ENCODE peak calls at places on chromosomes 16 and 17, in ten cellular contexts. One of them, this sample, is unnamed.

GRCh38 chr16:67294927-67295326 is 15.6 kb downstream of the PLEKHG4 start:
- DNase-seq in stomach: no peak
- DNase-seq in activated effector memory CD4-positive, alpha-beta T cell treated with anti-CD3 and anti-CD28 coated beads, Interleukin-2, amount 50 U/mL, for 16 hours: no peak
- DNase-seq in stimulated activated CD4-positive, alpha-beta T cell treated with anti-CD3 and anti-CD28 coated beads, TNF-alpha, amount 100 ng/mL, for 48 hours: no peak
- DNase-seq in neural crest cell: no peak
- DNase-seq in kidney glomerular epithelial cell: no peak
- DNase-seq in NCI-H460: no peak
- DNase-seq in stromal cell of bone marrow: no peak
- DNase-seq in epithelial cell of prostate: no peak
- DNase-seq in heart right ventricle: no peak
- DNase-seq in this sample: no peak

GRCh38 chr16:55502801-55503366 is 6.0 kb upstream of the LPCAT2 start:
- DNase-seq in stomach: peak; percentile 97
- DNase-seq in activated effector memory CD4-positive, alpha-beta T cell treated with anti-CD3 and anti-CD28 coated beads, Interleukin-2, amount 50 U/mL, for 16 hours: no peak
- DNase-seq in stimulated activated CD4-positive, alpha-beta T cell treated with anti-CD3 and anti-CD28 coated beads, TNF-alpha, amount 100 ng/mL, for 48 hours: no peak
- DNase-seq in neural crest cell: peak; percentile 53
- DNase-seq in kidney glomerular epithelial cell: peak; percentile 87
- DNase-seq in NCI-H460: no peak
- DNase-seq in stromal cell of bone marrow: peak; percentile 77
- DNase-seq in epithelial cell of prostate: no peak
- DNase-seq in heart right ventricle: peak; percentile 90
- DNase-seq in this sample: peak; percentile 93

GRCh38 chr17:72422505-72423285 is 301.9 kb downstream of the SOX9 start:
- DNase-seq in stomach: peak; percentile 50
- DNase-seq in activated effector memory CD4-positive, alpha-beta T cell treated with anti-CD3 and anti-CD28 coated beads, Interleukin-2, amount 50 U/mL, for 16 hours: peak; percentile 72
- DNase-seq in stimulated activated CD4-positive, alpha-beta T cell treated with anti-CD3 and anti-CD28 coated beads, TNF-alpha, amount 100 ng/mL, for 48 hours: no peak
- DNase-seq in neural crest cell: no peak
- DNase-seq in kidney glomerular epithelial cell: peak; percentile 83
- DNase-seq in NCI-H460: peak; percentile 99
- DNase-seq in stromal cell of bone marrow: peak; percentile 68
- DNase-seq in epithelial cell of prostate: no peak
- DNase-seq in heart right ventricle: peak; percentile 36
- DNase-seq in this sample: peak; percentile 98

GRCh38 chr16:81558444-81559175 is 114.0 kb downstream of the CMIP start:
- DNase-seq in stomach: peak; percentile 92
- DNase-seq in activated effector memory CD4-positive, alpha-beta T cell treated with anti-CD3 and anti-CD28 coated beads, Interleukin-2, amount 50 U/mL, for 16 hours: no peak
- DNase-seq in stimulated activated CD4-positive, alpha-beta T cell treated with anti-CD3 and anti-CD28 coated beads, TNF-alpha, amount 100 ng/mL, for 48 hours: no peak
- DNase-seq in neural crest cell: no peak
- DNase-seq in kidney glomerular epithelial cell: no peak
- DNase-seq in NCI-H460: no peak
- DNase-seq in stromal cell of bone marrow: no peak
- DNase-seq in epithelial cell of prostate: no peak
- DNase-seq in heart right ventricle: no peak
- DNase-seq in this sample: no peak

GRCh38 chr16:70678898-70679652 is 6.8 kb downstream of the MTSS2 start:
- DNase-seq in stomach: no peak
- DNase-seq in activated effector memory CD4-positive, alpha-beta T cell treated with anti-CD3 and anti-CD28 coated beads, Interleukin-2, amount 50 U/mL, for 16 hours: no peak
- DNase-seq in stimulated activated CD4-positive, alpha-beta T cell treated with anti-CD3 and anti-CD28 coated beads, TNF-alpha, amount 100 ng/mL, for 48 hours: no peak
- DNase-seq in neural crest cell: no peak
- DNase-seq in kidney glomerular epithelial cell: no peak
- DNase-seq in NCI-H460: no peak
- DNase-seq in stromal cell of bone marrow: no peak
- DNase-seq in epithelial cell of prostate: no peak
- DNase-seq in heart right ventricle: no peak
- DNase-seq in this sample: no peak

GRCh38 chr16:75532142-75532765 is 3.7 kb downstream of the CHST5 start:
- DNase-seq in stomach: no peak
- DNase-seq in activated effector memory CD4-positive, alpha-beta T cell treated with anti-CD3 and anti-CD28 coated beads, Interleukin-2, amount 50 U/mL, for 16 hours: peak; percentile 33
- DNase-seq in stimulated activated CD4-positive, alpha-beta T cell treated with anti-CD3 and anti-CD28 coated beads, TNF-alpha, amount 100 ng/mL, for 48 hours: no peak
- DNase-seq in neural crest cell: no peak
- DNase-seq in kidney glomerular epithelial cell: no peak
- DNase-seq in NCI-H460: no peak
- DNase-seq in stromal cell of bone marrow: no peak
- DNase-seq in epithelial cell of prostate: no peak
- DNase-seq in heart right ventricle: no peak
- DNase-seq in this sample: no peak

GRCh38 chr16:641326-642188 is at the start of gene MCRIP2:
- DNase-seq in stomach: peak; percentile 92
- DNase-seq in activated effector memory CD4-positive, alpha-beta T cell treated with anti-CD3 and anti-CD28 coated beads, Interleukin-2, amount 50 U/mL, for 16 hours: peak; percentile 88
- DNase-seq in stimulated activated CD4-positive, alpha-beta T cell treated with anti-CD3 and anti-CD28 coated beads, TNF-alpha, amount 100 ng/mL, for 48 hours: peak; percentile 37
- DNase-seq in neural crest cell: peak; percentile 78
- DNase-seq in kidney glomerular epithelial cell: peak; percentile 62
- DNase-seq in NCI-H460: peak; percentile 74
- DNase-seq in stromal cell of bone marrow: peak; percentile 40
- DNase-seq in epithelial cell of prostate: no peak
- DNase-seq in heart right ventricle: peak; percentile 85
- DNase-seq in this sample: peak; percentile 80

GRCh38 chr17:45313419-45313771 is 3.4 kb downstream of the MAP3K14 start:
- DNase-seq in stomach: no peak
- DNase-seq in activated effector memory CD4-positive, alpha-beta T cell treated with anti-CD3 and anti-CD28 coated beads, Interleukin-2, amount 50 U/mL, for 16 hours: peak; percentile 65
- DNase-seq in stimulated activated CD4-positive, alpha-beta T cell treated with anti-CD3 and anti-CD28 coated beads, TNF-alpha, amount 100 ng/mL, for 48 hours: no peak
- DNase-seq in neural crest cell: no peak
- DNase-seq in kidney glomerular epithelial cell: no peak
- DNase-seq in NCI-H460: no peak
- DNase-seq in stromal cell of bone marrow: no peak
- DNase-seq in epithelial cell of prostate: no peak
- DNase-seq in heart right ventricle: no peak
- DNase-seq in this sample: no peak